ENCODE peak calls at places on chromosomes 2 and 18, in ten cellular contexts. X, Q, N, J, F, M, C, P, D and Z are unnamed samples.

GRCh38 chr18:54335638-54336173 is 22.0 kb downstream of the STARD6 start:
- ATAC-seq in N (no peak), M (peak; percentile 67), C (no peak), Q (no peak), X (no peak), F (no peak), J (no peak), D (no peak), P (no peak), Z (no peak)

GRCh38 chr2:230227216-230227615 is 1.7 kb downstream of the SP140 start:
- ATAC-seq in D (no peak), N (no peak), X (no peak), C (no peak), Q (peak; percentile 4), F (no peak), P (no peak), J (no peak), M (no peak), Z (no peak)

GRCh38 chr2:46950314-46950713 is 34.7 kb upstream of the MCFD2 start:
- ATAC-seq in X (no peak), Q (no peak), P (no peak), N (no peak), C (no peak), F (no peak), D (no peak), M (no peak), J (no peak), Z (no peak)

GRCh38 chr18:57052173-57052572 is 94.7 kb upstream of the BOD1L2 start:
- ATAC-seq in D (no peak), Q (no peak), X (no peak), F (no peak), C (no peak), M (no peak), J (no peak), N (no peak), P (no peak), Z (no peak)

GRCh38 chr2:200408428-200409311 is 101.2 kb downstream of the KCTD18 start:
- ATAC-seq in F (no peak), M (peak; percentile 37), N (no peak), P (no peak), J (no peak), X (no peak), D (no peak), C (no peak), Q (no peak), Z (no peak)

GRCh38 chr2:109339519-109339991 is 210.6 kb downstream of the SH3RF3 start:
- ATAC-seq in X (no peak), M (no peak), P (no peak), N (no peak), Q (no peak), D (no peak), C (no peak), J (no peak), F (no peak), Z (no peak)

GRCh38 chr2:80292474-80292873 is 12.1 kb downstream of the LRRTM1 start:
- ATAC-seq in M (no peak), P (no peak), J (no peak), X (no peak), Q (no peak), D (no peak), F (no peak), N (no peak), C (no peak), Z (no peak)

GRCh38 chr2:218733615-218734021 is 23.0 kb downstream of the TTLL4 start:
- ATAC-seq in F (peak; percentile 64), D (peak; percentile 62), P (no peak), M (peak; percentile 81), C (peak; percentile 83), N (peak; percentile 50), Q (peak; percentile 53), X (peak; percentile 36), J (peak; percentile 35), Z (peak; percentile 33)

GRCh38 chr2:55311444-55311870 is 42.4 kb upstream of the MTIF2 start:
- ATAC-seq in X (peak; percentile 30), M (peak; percentile 95), Q (peak; percentile 51), P (no peak), D (peak; percentile 62), C (no peak), N (no peak), J (peak; percentile 81), F (peak; percentile 62), Z (peak; percentile 56)